ENCODE peak calls at places on chromosomes 3 and 15, in ten cellular contexts. J is fibroblast of the aortic adventitia; L is mesenchymal stem cell; T is brain microvascular endothelial cell; Z is mucosa of descending colon; N is RWPE2; B is CD8-positive, alpha-beta T cell; D is left ventricle myocardium inferior; P is heart left ventricle; A is lung. U is an unnamed sample.

GRCh38 chr15:76337047-76337738 is 620 bp downstream of the ISL2 start:
- DNase-seq in J (peak), L (peak), T (no peak), Z (peak), N (no peak), B (no peak), D (no peak), P (no peak), A (no peak), U (no peak)

GRCh38 chr3:69309810-69310209 is 76.1 kb downstream of the FRMD4B start:
- DNase-seq in J (peak), L (no peak), T (peak), Z (peak), N (no peak), B (no peak), D (no peak), P (no peak), A (no peak), U (no peak)

GRCh38 chr3:47433796-47434195 is 41.9 kb downstream of the SCAP start:
- DNase-seq in J (no peak), L (no peak), T (no peak), Z (peak), N (no peak), B (no peak), D (no peak), P (no peak), A (no peak), U (no peak)

GRCh38 chr3:27195059-27195458 is 174.1 kb downstream of the NEK10 start:
- DNase-seq in J (peak), L (no peak), T (no peak), Z (no peak), N (no peak), B (no peak), D (no peak), P (no peak), A (no peak), U (no peak)

GRCh38 chr15:66390670-66391069 is 4.0 kb downstream of the MAP2K1 start:
- DNase-seq in J (no peak), L (no peak), T (no peak), Z (peak), N (no peak), B (no peak), D (no peak), P (no peak), A (no peak), U (peak)

GRCh38 chr3:110933786-110934415 is 137.7 kb upstream of the NECTIN3 start:
- DNase-seq in J (no peak), L (peak), T (peak), Z (no peak), N (no peak), B (no peak), D (no peak), P (no peak), A (no peak), U (no peak)

GRCh38 chr3:184503647-184504046 is 57.9 kb upstream of the EPHB3 start:
- DNase-seq in J (no peak), L (no peak), T (no peak), Z (no peak), N (no peak), B (no peak), D (no peak), P (no peak), A (no peak), U (peak)

GRCh38 chr3:46233194-46233593 is 9.1 kb upstream of the CCR3 start:
- DNase-seq in J (no peak), L (no peak), T (no peak), Z (no peak), N (no peak), B (no peak), D (no peak), P (no peak), A (no peak), U (no peak)

GRCh38 chr3:170076715-170077238 is 39.0 kb downstream of the GPR160 start:
- DNase-seq in J (peak), L (peak), T (no peak), Z (peak), N (no peak), B (no peak), D (no peak), P (no peak), A (no peak), U (peak)

GRCh38 chr3:23073721-23074300 is 129.3 kb upstream of the UBE2E2 start:
- DNase-seq in J (no peak), L (no peak), T (no peak), Z (no peak), N (no peak), B (no peak), D (no peak), P (no peak), A (no peak), U (no peak)

GRCh38 chr15:39508536-39508935 is 72.3 kb upstream of the THBS1 start:
- DNase-seq in J (no peak), L (peak), T (no peak), Z (no peak), N (no peak), B (no peak), D (no peak), P (no peak), A (no peak), U (no peak)

GRCh38 chr15:92383528-92384326 is 10.0 kb upstream of the ST8SIA2 start:
- DNase-seq in J (no peak), L (no peak), T (peak), Z (peak), N (no peak), B (no peak), D (no peak), P (no peak), A (no peak), U (peak)

GRCh38 chr3:64300790-64301423 is 75.6 kb upstream of the PRICKLE2 start:
- DNase-seq in J (peak), L (peak), T (no peak), Z (no peak), N (no peak), B (no peak), D (no peak), P (no peak), A (no peak), U (no peak)

GRCh38 chr3:68271145-68271544 is 616.7 kb upstream of the SUCLG2 start:
- DNase-seq in J (no peak), L (no peak), T (no peak), Z (no peak), N (no peak), B (no peak), D (no peak), P (no peak), A (no peak), U (no peak)

GRCh38 chr3:138845771-138846173 is 11.0 kb upstream of the PIK3CB start:
- DNase-seq in J (no peak), L (no peak), T (no peak), Z (no peak), N (no peak), B (no peak), D (no peak), P (no peak), A (no peak), U (no peak)

GRCh38 chr15:100667405-100668320 is 65.3 kb downstream of the ASB7 start:
- DNase-seq in J (peak), L (peak), T (no peak), Z (peak), N (no peak), B (no peak), D (peak), P (peak), A (no peak), U (no peak)

GRCh38 chr3:45599984-45600650 is 5.6 kb downstream of the LIMD1 start:
- DNase-seq in J (no peak), L (no peak), T (no peak), Z (peak), N (no peak), B (no peak), D (no peak), P (no peak), A (peak), U (no peak)

GRCh38 chr3:127680790-127681189 is 8.0 kb downstream of the ABTB1 start:
- DNase-seq in J (no peak), L (no peak), T (no peak), Z (no peak), N (no peak), B (no peak), D (peak), P (peak), A (no peak), U (no peak)

GRCh38 chr15:76885212-76885611 is 19.9 kb downstream of the SCAPER start:
- DNase-seq in J (no peak), L (no peak), T (no peak), Z (no peak), N (no peak), B (no peak), D (no peak), P (no peak), A (no peak), U (no peak)

GRCh38 chr15:94937243-94937642 is 705.9 kb downstream of the MCTP2 start:
- DNase-seq in J (no peak), L (no peak), T (no peak), Z (no peak), N (no peak), B (no peak), D (no peak), P (no peak), A (no peak), U (no peak)

GRCh38 chr3:10764314-10765051 is 51.5 kb upstream of the SLC6A11 start:
- DNase-seq in J (no peak), L (no peak), T (no peak), Z (no peak), N (peak), B (no peak), D (no peak), P (no peak), A (no peak), U (no peak)

GRCh38 chr3:24220859-24221657 is 273.6 kb downstream of the THRB start:
- DNase-seq in J (peak), L (peak), T (peak), Z (no peak), N (peak), B (no peak), D (no peak), P (no peak), A (no peak), U (no peak)

GRCh38 chr3:48219543-48219942 is 3.8 kb upstream of the CAMP start:
- DNase-seq in J (peak), L (no peak), T (no peak), Z (no peak), N (no peak), B (no peak), D (peak), P (no peak), A (no peak), U (no peak)

GRCh38 chr3:134300520-134300919 is 49.9 kb upstream of the RYK start:
- DNase-seq in J (no peak), L (no peak), T (no peak), Z (no peak), N (no peak), B (no peak), D (no peak), P (no peak), A (no peak), U (no peak)

GRCh38 chr3:107979538-107979937 is 111.3 kb downstream of the CD47 start:
- DNase-seq in J (no peak), L (no peak), T (no peak), Z (no peak), N (no peak), B (no peak), D (no peak), P (no peak), A (no peak), U (no peak)

GRCh38 chr3:107975529-107976203 is 115.2 kb downstream of the CD47 start:
- DNase-seq in J (no peak), L (no peak), T (no peak), Z (no peak), N (no peak), B (no peak), D (no peak), P (no peak), A (no peak), U (peak)

GRCh38 chr3:107977571-107977970 is 113.3 kb downstream of the CD47 start:
- DNase-seq in J (no peak), L (no peak), T (no peak), Z (no peak), N (no peak), B (no peak), D (no peak), P (no peak), A (no peak), U (no peak)

GRCh38 chr3:107976204-107976775 is 114.5 kb downstream of the CD47 start:
- DNase-seq in J (no peak), L (no peak), T (no peak), Z (no peak), N (no peak), B (no peak), D (no peak), P (no peak), A (no peak), U (no peak)

DNA sequence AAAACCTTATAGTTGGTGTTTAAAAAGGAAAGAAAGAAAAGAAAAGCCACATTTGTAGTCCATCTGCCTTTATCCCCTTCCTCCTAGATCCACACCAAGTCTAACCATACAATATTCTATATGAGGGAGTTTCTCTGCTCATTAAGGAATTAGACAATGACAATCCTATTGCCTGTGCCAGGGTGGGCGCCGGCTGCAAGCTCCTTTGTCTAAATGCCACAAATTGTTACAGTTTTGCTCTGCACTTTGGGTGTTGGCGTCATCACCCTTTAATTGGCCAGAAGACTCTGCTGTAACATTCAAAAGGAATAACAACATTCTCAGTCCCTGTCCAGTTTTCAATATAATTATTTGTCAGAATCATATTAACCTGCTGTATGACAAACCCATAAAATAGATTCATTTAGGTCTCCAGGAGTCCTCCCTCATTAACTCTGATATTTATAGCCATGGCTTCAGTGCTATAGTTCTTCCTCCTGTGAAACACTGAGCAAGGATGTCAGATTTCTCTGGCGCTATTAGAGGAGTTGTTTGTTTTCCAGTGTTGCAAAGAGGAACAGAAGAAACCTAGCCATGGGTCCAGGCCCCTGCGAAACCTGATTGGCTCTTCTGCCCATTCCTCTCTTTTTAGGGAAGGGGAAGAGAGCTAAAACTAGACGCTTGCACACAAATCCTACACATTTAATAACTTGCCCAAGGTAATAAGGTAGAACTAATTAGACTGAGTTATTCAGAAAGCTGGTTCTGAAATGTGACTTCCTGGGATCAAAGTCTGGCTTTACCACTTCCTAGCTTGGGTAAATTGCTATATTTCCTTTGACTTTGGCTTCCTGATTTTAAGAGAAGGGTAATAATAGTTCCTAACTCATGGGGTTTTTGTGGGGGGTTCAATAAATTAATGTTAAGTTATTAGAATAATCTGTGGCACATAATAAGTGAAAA is 112.4 kb downstream of the CD47 start:
- DNase-seq in J (no peak), L (no peak), T (no peak), Z (peak), N (no peak), B (no peak), D (no peak), P (no peak), A (no peak), U (peak)
- H3K4me3 ChIP-seq in J (no peak), L (no peak), T (no peak), Z (no peak), N (no peak), B (peak), D (no peak), P (no peak), A (no peak), U (no peak)

GRCh38 chr3:128845695-128846491 is 33.5 kb upstream of the ACAD9 start:
- DNase-seq in J (peak), L (peak), T (peak), Z (peak), N (no peak), B (peak), D (peak), P (peak), A (peak), U (peak)
- H3K4me3 ChIP-seq in J (peak), L (peak), T (peak), Z (no peak), N (peak), B (peak), D (peak), P (peak), A (no peak), U (peak)

GRCh38 chr3:41198526-41198925 is 779 bp upstream of the CTNNB1 start:
- DNase-seq in J (peak), L (no peak), T (no peak), Z (peak), N (no peak), B (no peak), D (peak), P (peak), A (peak), U (no peak)

GRCh38 chr3:41198046-41198445 is 1.3 kb upstream of the CTNNB1 start:
- DNase-seq in J (no peak), L (no peak), T (no peak), Z (no peak), N (no peak), B (no peak), D (no peak), P (no peak), A (no peak), U (no peak)

GRCh38 chr3:41200669-41201021 is 1.3 kb downstream of the CTNNB1 start:
- DNase-seq in J (peak), L (peak), T (peak), Z (peak), N (no peak), B (no peak), D (no peak), P (no peak), A (no peak), U (peak)

GRCh38 chr3:41199866-41200668 is 762 bp downstream of the CTNNB1 start:
- DNase-seq in J (peak), L (peak), T (no peak), Z (peak), N (no peak), B (peak), D (peak), P (no peak), A (no peak), U (peak)

GRCh38 chr3:41198950-41199865 is at the start of gene CTNNB1:
- DNase-seq in J (peak), L (peak), T (peak), Z (peak), N (peak), B (peak), D (peak), P (peak), A (peak), U (peak)
- H3K4me3 ChIP-seq in J (peak), L (peak), T (peak), Z (peak), N (peak), B (peak), D (peak), P (peak), A (peak), U (peak)

DNA sequence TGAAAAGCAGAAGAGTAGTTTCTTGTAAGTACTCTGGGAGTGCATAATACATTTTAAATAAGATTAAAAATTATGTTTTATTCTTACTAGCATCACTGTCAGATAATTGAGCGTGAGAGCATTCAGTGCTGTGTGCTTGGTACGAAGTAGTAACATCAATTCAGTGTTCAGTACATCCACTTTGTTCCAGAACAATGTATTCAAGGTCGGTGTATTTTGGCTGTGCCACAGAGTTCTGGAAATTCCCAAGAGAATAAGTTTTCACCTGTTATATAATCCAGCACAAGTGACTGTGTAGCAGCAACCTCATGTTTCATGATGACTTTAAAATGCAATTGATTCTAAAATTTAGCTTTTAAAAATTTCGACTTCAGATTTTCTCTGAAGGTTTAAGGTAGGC is 130.6 kb downstream of the IGF1R start:
- DNase-seq in J (no peak), L (no peak), T (no peak), Z (no peak), N (no peak), B (no peak), D (no peak), P (no peak), A (no peak), U (no peak)
- H3K4me3 ChIP-seq in J (no peak), L (no peak), T (no peak), Z (no peak), N (no peak), B (no peak), D (no peak), P (no peak), A (no peak), U (no peak)

GRCh38 chr3:42652611-42653302 is 740 bp upstream of the ZBTB47 start:
- DNase-seq in J (peak), L (peak), T (peak), Z (peak), N (peak), B (no peak), D (peak), P (peak), A (peak), U (no peak)
- H3K4me3 ChIP-seq in J (peak), L (peak), T (peak), Z (no peak), N (peak), B (no peak), D (peak), P (peak), A (peak), U (no peak)